ENCODE peak calls at places on chromosome 20, in five cellular contexts. One of them, this sample, is unnamed.
A peak's percentile ranks its signal among the peaks of the same experiment; 100 is the strongest.

GRCh38 chr20:49306903-49307336 is 29.1 kb upstream of the ZNFX1 start:
- DNase-seq in esophagus muscularis mucosa: no peak
- DNase-seq in CD8-positive, alpha-beta T cell: no peak
- DNase-seq in neuronal stem cell: no peak
- DNase-seq in lower leg skin: no peak
- DNase-seq in this sample: no peak

GRCh38 chr20:47988601-47989116 is 203.4 kb upstream of the SULF2 start:
- DNase-seq in esophagus muscularis mucosa: no peak
- DNase-seq in neuronal stem cell: no peak
- DNase-seq in CD8-positive, alpha-beta T cell: no peak
- DNase-seq in lower leg skin: peak; percentile 5
- DNase-seq in this sample: no peak

GRCh38 chr20:47326718-47327137 is 29.8 kb downstream of the ZMYND8 start:
- DNase-seq in neuronal stem cell: no peak
- DNase-seq in esophagus muscularis mucosa: no peak
- DNase-seq in CD8-positive, alpha-beta T cell: no peak
- DNase-seq in lower leg skin: no peak
- DNase-seq in this sample: no peak

GRCh38 chr20:32363492-32363891 is 5.4 kb downstream of the ASXL1 start:
- DNase-seq in CD8-positive, alpha-beta T cell: no peak
- DNase-seq in neuronal stem cell: no peak
- DNase-seq in esophagus muscularis mucosa: no peak
- DNase-seq in lower leg skin: no peak
- DNase-seq in this sample: no peak

GRCh38 chr20:58907481-58908137 is 55.1 kb downstream of the GNAS start:
- DNase-seq in CD8-positive, alpha-beta T cell: peak; percentile 34
- DNase-seq in neuronal stem cell: no peak
- DNase-seq in esophagus muscularis mucosa: peak; percentile 96
- DNase-seq in lower leg skin: peak; percentile 97
- DNase-seq in this sample: peak; percentile 99

GRCh38 chr20:63696628-63697356 is at the start of gene TNFRSF6B:
- DNase-seq in CD8-positive, alpha-beta T cell: no peak
- DNase-seq in esophagus muscularis mucosa: no peak
- DNase-seq in neuronal stem cell: no peak
- DNase-seq in lower leg skin: peak; percentile 86
- DNase-seq in this sample: no peak

GRCh38 chr20:33561981-33562601 is 72.2 kb downstream of the CBFA2T2 start:
- DNase-seq in CD8-positive, alpha-beta T cell: no peak
- DNase-seq in neuronal stem cell: no peak
- DNase-seq in lower leg skin: peak; percentile 92
- DNase-seq in esophagus muscularis mucosa: peak; percentile 95
- DNase-seq in this sample: no peak

GRCh38 chr20:24977797-24978196 is 14.8 kb downstream of the APMAP start:
- DNase-seq in esophagus muscularis mucosa: no peak
- DNase-seq in lower leg skin: peak; percentile 25
- DNase-seq in CD8-positive, alpha-beta T cell: no peak
- DNase-seq in neuronal stem cell: no peak
- DNase-seq in this sample: no peak

GRCh38 chr20:53631909-53632662 is 38.4 kb upstream of the ZNF217 start:
- DNase-seq in CD8-positive, alpha-beta T cell: no peak
- DNase-seq in neuronal stem cell: no peak
- DNase-seq in lower leg skin: peak; percentile 74
- DNase-seq in esophagus muscularis mucosa: no peak
- DNase-seq in this sample: no peak

GRCh38 chr20:16752082-16752481 is 3.9 kb downstream of the OTOR start:
- DNase-seq in lower leg skin: no peak
- DNase-seq in neuronal stem cell: no peak
- DNase-seq in esophagus muscularis mucosa: no peak
- DNase-seq in CD8-positive, alpha-beta T cell: no peak
- DNase-seq in this sample: no peak

GRCh38 chr20:19835533-19836222 is 77.6 kb downstream of the RIN2 start:
- DNase-seq in CD8-positive, alpha-beta T cell: no peak
- DNase-seq in esophagus muscularis mucosa: no peak
- DNase-seq in neuronal stem cell: no peak
- DNase-seq in lower leg skin: no peak
- DNase-seq in this sample: no peak

GRCh38 chr20:63850689-63851547 is 10.4 kb upstream of the ABHD16B start:
- DNase-seq in CD8-positive, alpha-beta T cell: no peak
- DNase-seq in neuronal stem cell: no peak
- DNase-seq in lower leg skin: no peak
- DNase-seq in esophagus muscularis mucosa: no peak
- DNase-seq in this sample: peak; percentile 92

GRCh38 chr20:5072756-5073153 is 47.0 kb downstream of the PCNA start:
- DNase-seq in CD8-positive, alpha-beta T cell: no peak
- DNase-seq in neuronal stem cell: no peak
- DNase-seq in lower leg skin: no peak
- DNase-seq in esophagus muscularis mucosa: no peak
- DNase-seq in this sample: no peak

GRCh38 chr20:49956689-49957443 is 20.7 kb downstream of the RNF114 start:
- DNase-seq in esophagus muscularis mucosa: no peak
- DNase-seq in CD8-positive, alpha-beta T cell: no peak
- DNase-seq in lower leg skin: no peak
- DNase-seq in neuronal stem cell: no peak
- DNase-seq in this sample: no peak

GRCh38 chr20:49245921-49246740 is 26.9 kb downstream of the DDX27 start:
- DNase-seq in neuronal stem cell: no peak
- DNase-seq in esophagus muscularis mucosa: no peak
- DNase-seq in CD8-positive, alpha-beta T cell: no peak
- DNase-seq in lower leg skin: no peak
- DNase-seq in this sample: no peak

GRCh38 chr20:41074441-41074840 is 45.8 kb downstream of the TOP1 start:
- DNase-seq in lower leg skin: no peak
- DNase-seq in esophagus muscularis mucosa: no peak
- DNase-seq in neuronal stem cell: no peak
- DNase-seq in CD8-positive, alpha-beta T cell: no peak
- DNase-seq in this sample: no peak

GRCh38 chr20:53427951-53428350 is 165.7 kb downstream of the ZNF217 start:
- DNase-seq in neuronal stem cell: no peak
- DNase-seq in CD8-positive, alpha-beta T cell: no peak
- DNase-seq in esophagus muscularis mucosa: no peak
- DNase-seq in lower leg skin: no peak
- DNase-seq in this sample: no peak

GRCh38 chr20:58349586-58349985 is 39.4 kb upstream of the VAPB start:
- DNase-seq in CD8-positive, alpha-beta T cell: no peak
- DNase-seq in lower leg skin: no peak
- DNase-seq in neuronal stem cell: no peak
- DNase-seq in esophagus muscularis mucosa: no peak
- DNase-seq in this sample: no peak

GRCh38 chr20:1697592-1697991 is 40.0 kb upstream of the SIRPG start:
- DNase-seq in CD8-positive, alpha-beta T cell: no peak
- DNase-seq in lower leg skin: no peak
- DNase-seq in neuronal stem cell: no peak
- DNase-seq in esophagus muscularis mucosa: peak; percentile 57
- DNase-seq in this sample: no peak

GRCh38 chr20:49276201-49276894 is 1.5 kb downstream of the ZNFX1 start:
- DNase-seq in lower leg skin: no peak
- DNase-seq in neuronal stem cell: no peak
- DNase-seq in CD8-positive, alpha-beta T cell: peak; percentile 25
- DNase-seq in esophagus muscularis mucosa: no peak
- DNase-seq in this sample: no peak

GRCh38 chr20:48737463-48738093 is 90.2 kb downstream of the PREX1 start:
- DNase-seq in lower leg skin: no peak
- DNase-seq in CD8-positive, alpha-beta T cell: no peak
- DNase-seq in neuronal stem cell: peak; percentile 15
- DNase-seq in esophagus muscularis mucosa: no peak
- DNase-seq in this sample: no peak

GRCh38 chr20:31712112-31712553 is 10.5 kb downstream of the BCL2L1 start:
- DNase-seq in neuronal stem cell: no peak
- DNase-seq in CD8-positive, alpha-beta T cell: no peak
- DNase-seq in lower leg skin: no peak
- DNase-seq in esophagus muscularis mucosa: no peak
- DNase-seq in this sample: no peak

GRCh38 chr20:45918182-45918737 is 6.3 kb upstream of the PLTP start:
- DNase-seq in neuronal stem cell: no peak
- DNase-seq in esophagus muscularis mucosa: no peak
- DNase-seq in lower leg skin: no peak
- DNase-seq in CD8-positive, alpha-beta T cell: no peak
- DNase-seq in this sample: no peak

GRCh38 chr20:57821930-57822329 is 112.1 kb upstream of the PMEPA1 start:
- DNase-seq in esophagus muscularis mucosa: no peak
- DNase-seq in CD8-positive, alpha-beta T cell: no peak
- DNase-seq in lower leg skin: no peak
- DNase-seq in neuronal stem cell: no peak
- DNase-seq in this sample: no peak

GRCh38 chr20:8388146-8388545 is 256.1 kb downstream of the PLCB1 start:
- DNase-seq in CD8-positive, alpha-beta T cell: no peak
- DNase-seq in lower leg skin: no peak
- DNase-seq in esophagus muscularis mucosa: no peak
- DNase-seq in neuronal stem cell: no peak
- DNase-seq in this sample: no peak

GRCh38 chr20:52076164-52076563 is 115.4 kb downstream of the ZFP64 start:
- DNase-seq in esophagus muscularis mucosa: no peak
- DNase-seq in CD8-positive, alpha-beta T cell: no peak
- DNase-seq in lower leg skin: no peak
- DNase-seq in neuronal stem cell: no peak
- DNase-seq in this sample: no peak

GRCh38 chr20:37823276-37823980 is 79.5 kb upstream of the VSTM2L start:
- DNase-seq in esophagus muscularis mucosa: no peak
- DNase-seq in lower leg skin: no peak
- DNase-seq in CD8-positive, alpha-beta T cell: no peak
- DNase-seq in neuronal stem cell: no peak
- DNase-seq in this sample: no peak

GRCh38 chr20:13464702-13465101 is 174.0 kb downstream of the TASP1 start:
- DNase-seq in lower leg skin: no peak
- DNase-seq in esophagus muscularis mucosa: no peak
- DNase-seq in neuronal stem cell: no peak
- DNase-seq in CD8-positive, alpha-beta T cell: no peak
- DNase-seq in this sample: no peak

GRCh38 chr20:50969912-50970311 is 11.3 kb downstream of the MOCS3 start:
- DNase-seq in neuronal stem cell: no peak
- DNase-seq in lower leg skin: no peak
- DNase-seq in esophagus muscularis mucosa: no peak
- DNase-seq in CD8-positive, alpha-beta T cell: no peak
- DNase-seq in this sample: no peak

GRCh38 chr20:50969416-50969815 is 10.8 kb downstream of the MOCS3 start:
- DNase-seq in lower leg skin: no peak
- DNase-seq in esophagus muscularis mucosa: no peak
- DNase-seq in neuronal stem cell: no peak
- DNase-seq in CD8-positive, alpha-beta T cell: no peak
- DNase-seq in this sample: no peak

GRCh38 chr20:50968289-50968688 is 9.7 kb downstream of the MOCS3 start:
- DNase-seq in lower leg skin: no peak
- DNase-seq in esophagus muscularis mucosa: no peak
- DNase-seq in neuronal stem cell: no peak
- DNase-seq in CD8-positive, alpha-beta T cell: no peak
- DNase-seq in this sample: no peak

GRCh38 chr20:50967621-50968020 is 9.0 kb downstream of the MOCS3 start:
- DNase-seq in neuronal stem cell: peak; percentile 84
- DNase-seq in CD8-positive, alpha-beta T cell: no peak
- DNase-seq in lower leg skin: no peak
- DNase-seq in esophagus muscularis mucosa: no peak
- DNase-seq in this sample: no peak
- H3K4me3 ChIP-seq in neuronal stem cell: peak overlapping the region; percentile 8
- H3K4me3 ChIP-seq in CD8-positive, alpha-beta T cell: no peak overlapping the region
- H3K4me3 ChIP-seq in lower leg skin: no peak overlapping the region
- H3K4me3 ChIP-seq in esophagus muscularis mucosa: no peak overlapping the region
- H3K4me3 ChIP-seq in this sample: no peak overlapping the region

GRCh38 chr20:62540504-62540903 is 64.7 kb upstream of the GATA5 start:
- DNase-seq in neuronal stem cell: no peak
- DNase-seq in CD8-positive, alpha-beta T cell: no peak
- DNase-seq in lower leg skin: no peak
- DNase-seq in esophagus muscularis mucosa: no peak
- DNase-seq in this sample: no peak

GRCh38 chr20:62537649-62538292 is 62.0 kb upstream of the GATA5 start:
- DNase-seq in lower leg skin: no peak
- DNase-seq in esophagus muscularis mucosa: no peak
- DNase-seq in neuronal stem cell: no peak
- DNase-seq in CD8-positive, alpha-beta T cell: no peak
- DNase-seq in this sample: no peak

GRCh38 chr20:62539208-62539607 is 63.4 kb upstream of the GATA5 start:
- DNase-seq in CD8-positive, alpha-beta T cell: no peak
- DNase-seq in esophagus muscularis mucosa: no peak
- DNase-seq in neuronal stem cell: no peak
- DNase-seq in lower leg skin: no peak
- DNase-seq in this sample: no peak

GRCh38 chr20:62536731-62537401 is 61.1 kb upstream of the GATA5 start:
- DNase-seq in esophagus muscularis mucosa: no peak
- DNase-seq in neuronal stem cell: no peak
- DNase-seq in CD8-positive, alpha-beta T cell: no peak
- DNase-seq in lower leg skin: no peak
- DNase-seq in this sample: no peak

DNA sequence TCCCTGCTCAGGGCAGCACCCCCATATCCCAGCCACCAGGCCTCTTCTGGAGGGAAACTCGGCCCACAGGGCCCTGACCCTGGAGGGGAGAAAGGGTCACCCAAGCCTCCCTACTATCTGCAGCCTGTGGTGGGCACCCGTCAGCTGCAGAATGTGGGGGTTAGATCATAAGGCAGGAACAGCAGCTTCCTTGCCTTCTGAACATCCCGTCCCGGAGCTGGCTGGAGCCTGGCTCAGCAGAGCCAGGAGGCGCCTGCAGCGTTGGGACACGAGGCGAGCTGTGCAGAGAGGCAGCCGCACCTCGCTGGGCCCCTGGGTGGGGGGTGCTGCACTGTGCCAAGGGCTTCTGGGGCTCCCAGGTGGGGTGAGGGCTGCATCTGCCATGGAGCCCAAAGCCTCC is 63.9 kb upstream of the GATA5 start:
- DNase-seq in neuronal stem cell: no peak
- DNase-seq in lower leg skin: no peak
- DNase-seq in esophagus muscularis mucosa: no peak
- DNase-seq in CD8-positive, alpha-beta T cell: no peak
- DNase-seq in this sample: no peak
- H3K4me3 ChIP-seq in neuronal stem cell: no peak overlapping the region
- H3K4me3 ChIP-seq in lower leg skin: no peak overlapping the region
- H3K4me3 ChIP-seq in esophagus muscularis mucosa: no peak overlapping the region
- H3K4me3 ChIP-seq in CD8-positive, alpha-beta T cell: no peak overlapping the region
- H3K4me3 ChIP-seq in this sample: no peak overlapping the region

DNA sequence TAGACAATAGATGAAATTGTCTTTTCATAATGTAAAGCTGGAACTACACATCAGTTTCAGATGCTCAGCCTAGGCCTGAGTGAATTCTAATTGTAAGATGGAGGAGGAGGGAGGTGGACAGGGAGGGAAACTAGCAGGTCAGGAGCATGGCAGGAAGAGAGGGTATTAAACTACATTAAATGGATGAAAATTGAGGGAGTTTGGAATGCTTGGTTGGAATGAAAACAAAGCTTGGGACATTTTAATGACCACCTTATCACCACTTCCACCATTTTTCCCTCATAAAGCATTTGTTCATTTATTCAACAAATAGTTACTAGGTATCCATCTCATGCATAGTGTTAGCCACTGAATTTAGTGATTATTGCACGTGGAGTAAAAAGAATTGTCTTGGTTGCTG is 65.0 kb downstream of the KIZ start:
- DNase-seq in CD8-positive, alpha-beta T cell: no peak
- DNase-seq in neuronal stem cell: no peak
- DNase-seq in lower leg skin: no peak
- DNase-seq in esophagus muscularis mucosa: no peak
- DNase-seq in this sample: no peak
- H3K4me3 ChIP-seq in CD8-positive, alpha-beta T cell: no peak overlapping the region
- H3K4me3 ChIP-seq in neuronal stem cell: no peak overlapping the region
- H3K4me3 ChIP-seq in lower leg skin: no peak overlapping the region
- H3K4me3 ChIP-seq in esophagus muscularis mucosa: no peak overlapping the region
- H3K4me3 ChIP-seq in this sample: no peak overlapping the region

GRCh38 chr20:356745-357144 is 9.8 kb downstream of the NRSN2 start:
- DNase-seq in esophagus muscularis mucosa: no peak
- DNase-seq in neuronal stem cell: no peak
- DNase-seq in lower leg skin: no peak
- DNase-seq in CD8-positive, alpha-beta T cell: no peak
- DNase-seq in this sample: no peak
- H3K4me3 ChIP-seq in esophagus muscularis mucosa: no peak overlapping the region
- H3K4me3 ChIP-seq in neuronal stem cell: no peak overlapping the region
- H3K4me3 ChIP-seq in lower leg skin: no peak overlapping the region
- H3K4me3 ChIP-seq in CD8-positive, alpha-beta T cell: no peak overlapping the region
- H3K4me3 ChIP-seq in this sample: no peak overlapping the region

This sample was measured in GM12864.